ENCODE peak calls at places on chromosomes 16 and 17, in ten cellular contexts. One of them, this sample, is unnamed. For H3K4me1, the result is how much of the 10 kb centered on the place peaks cover.

GRCh38 chr17:15431201-15431600 is 36.2 kb downstream of the CDRT4 start:
- DNase-seq in GM23338: no peak
- DNase-seq in left ventricle myocardium inferior: no peak
- DNase-seq in naive thymus-derived CD4-positive, alpha-beta T cell: no peak
- DNase-seq in colonic mucosa: peak
- DNase-seq in heart right ventricle: no peak
- DNase-seq in GM23248: no peak
- DNase-seq in uterus: peak
- DNase-seq in PC-9: no peak
- DNase-seq in right atrium auricular region: peak
- DNase-seq in this sample: no peak

GRCh38 chr16:29198731-29199521 is 207.6 kb downstream of the NPIPB11 start:
- DNase-seq in left ventricle myocardium inferior: no peak
- DNase-seq in heart right ventricle: no peak
- DNase-seq in naive thymus-derived CD4-positive, alpha-beta T cell: no peak
- DNase-seq in PC-9: no peak
- DNase-seq in GM23248: peak
- DNase-seq in colonic mucosa: no peak
- DNase-seq in right atrium auricular region: peak
- DNase-seq in GM23338: no peak
- DNase-seq in uterus: peak
- DNase-seq in this sample: no peak

GRCh38 chr17:20997711-20998570 is 44.9 kb downstream of the USP22 start:
- DNase-seq in colonic mucosa: no peak
- DNase-seq in left ventricle myocardium inferior: no peak
- DNase-seq in PC-9: no peak
- DNase-seq in naive thymus-derived CD4-positive, alpha-beta T cell: no peak
- DNase-seq in heart right ventricle: no peak
- DNase-seq in GM23248: no peak
- DNase-seq in uterus: no peak
- DNase-seq in GM23338: peak
- DNase-seq in right atrium auricular region: no peak
- DNase-seq in this sample: no peak

GRCh38 chr16:53913082-53913870 is 209.3 kb downstream of the FTO start:
- DNase-seq in GM23248: peak
- DNase-seq in heart right ventricle: no peak
- DNase-seq in PC-9: no peak
- DNase-seq in right atrium auricular region: peak
- DNase-seq in uterus: peak
- DNase-seq in colonic mucosa: no peak
- DNase-seq in GM23338: no peak
- DNase-seq in naive thymus-derived CD4-positive, alpha-beta T cell: no peak
- DNase-seq in left ventricle myocardium inferior: no peak
- DNase-seq in this sample: no peak

GRCh38 chr17:59807892-59808509 is 84.7 kb downstream of the TUBD1 start:
- DNase-seq in naive thymus-derived CD4-positive, alpha-beta T cell: no peak
- DNase-seq in PC-9: no peak
- DNase-seq in left ventricle myocardium inferior: no peak
- DNase-seq in heart right ventricle: no peak
- DNase-seq in GM23248: peak
- DNase-seq in colonic mucosa: no peak
- DNase-seq in right atrium auricular region: no peak
- DNase-seq in GM23338: no peak
- DNase-seq in uterus: no peak
- DNase-seq in this sample: no peak

GRCh38 chr16:54533856-54534490 is 247.4 kb upstream of the IRX3 start:
- DNase-seq in heart right ventricle: no peak
- DNase-seq in left ventricle myocardium inferior: no peak
- DNase-seq in naive thymus-derived CD4-positive, alpha-beta T cell: no peak
- DNase-seq in uterus: no peak
- DNase-seq in GM23338: no peak
- DNase-seq in colonic mucosa: no peak
- DNase-seq in right atrium auricular region: no peak
- DNase-seq in GM23248: no peak
- DNase-seq in PC-9: no peak
- DNase-seq in this sample: no peak

GRCh38 chr16:83953796-83954576 is 946 bp downstream of the OSGIN1 start:
- DNase-seq in uterus: no peak
- DNase-seq in left ventricle myocardium inferior: no peak
- DNase-seq in GM23338: peak
- DNase-seq in colonic mucosa: peak
- DNase-seq in right atrium auricular region: no peak
- DNase-seq in naive thymus-derived CD4-positive, alpha-beta T cell: peak
- DNase-seq in GM23248: peak
- DNase-seq in heart right ventricle: no peak
- DNase-seq in PC-9: peak
- DNase-seq in this sample: no peak

GRCh38 chr17:5446786-5447185 is 7.8 kb upstream of the C1QBP start:
- DNase-seq in heart right ventricle: no peak
- DNase-seq in uterus: no peak
- DNase-seq in colonic mucosa: no peak
- DNase-seq in right atrium auricular region: no peak
- DNase-seq in GM23338: no peak
- DNase-seq in PC-9: no peak
- DNase-seq in naive thymus-derived CD4-positive, alpha-beta T cell: no peak
- DNase-seq in GM23248: no peak
- DNase-seq in left ventricle myocardium inferior: no peak
- DNase-seq in this sample: no peak

GRCh38 chr16:4376820-4377572 is 5.3 kb downstream of the VASN start:
- DNase-seq in colonic mucosa: no peak
- DNase-seq in left ventricle myocardium inferior: no peak
- DNase-seq in uterus: no peak
- DNase-seq in GM23338: no peak
- DNase-seq in GM23248: no peak
- DNase-seq in heart right ventricle: peak
- DNase-seq in PC-9: no peak
- DNase-seq in naive thymus-derived CD4-positive, alpha-beta T cell: no peak
- DNase-seq in right atrium auricular region: no peak
- DNase-seq in this sample: no peak

GRCh38 chr16:4377573-4378146 is 6.0 kb downstream of the VASN start:
- DNase-seq in uterus: no peak
- DNase-seq in right atrium auricular region: no peak
- DNase-seq in GM23248: peak
- DNase-seq in heart right ventricle: peak
- DNase-seq in GM23338: peak
- DNase-seq in colonic mucosa: no peak
- DNase-seq in left ventricle myocardium inferior: no peak
- DNase-seq in PC-9: no peak
- DNase-seq in naive thymus-derived CD4-positive, alpha-beta T cell: no peak
- DNase-seq in this sample: no peak

GRCh38 chr16:4373909-4374742 is 2.5 kb downstream of the VASN start:
- DNase-seq in right atrium auricular region: peak
- DNase-seq in GM23338: peak
- DNase-seq in uterus: peak
- DNase-seq in PC-9: peak
- DNase-seq in naive thymus-derived CD4-positive, alpha-beta T cell: no peak
- DNase-seq in colonic mucosa: peak
- DNase-seq in GM23248: peak
- DNase-seq in left ventricle myocardium inferior: peak
- DNase-seq in heart right ventricle: peak
- DNase-seq in this sample: peak

GRCh38 chr16:4376126-4376819 is 4.6 kb downstream of the VASN start:
- DNase-seq in right atrium auricular region: peak
- DNase-seq in GM23248: peak
- DNase-seq in naive thymus-derived CD4-positive, alpha-beta T cell: no peak
- DNase-seq in colonic mucosa: peak
- DNase-seq in heart right ventricle: peak
- DNase-seq in uterus: peak
- DNase-seq in PC-9: peak
- DNase-seq in left ventricle myocardium inferior: peak
- DNase-seq in GM23338: no peak
- DNase-seq in this sample: peak

GRCh38 chr16:4375717-4376116 is 4.1 kb downstream of the VASN start:
- DNase-seq in uterus: no peak
- DNase-seq in heart right ventricle: no peak
- DNase-seq in GM23248: peak
- DNase-seq in PC-9: peak
- DNase-seq in right atrium auricular region: no peak
- DNase-seq in colonic mucosa: no peak
- DNase-seq in left ventricle myocardium inferior: no peak
- DNase-seq in naive thymus-derived CD4-positive, alpha-beta T cell: no peak
- DNase-seq in GM23338: no peak
- DNase-seq in this sample: no peak
- H3K4me1 ChIP-seq in uterus: under half
- H3K4me1 ChIP-seq in heart right ventricle: half or more
- H3K4me1 ChIP-seq in GM23248: half or more
- H3K4me1 ChIP-seq in PC-9: half or more
- H3K4me1 ChIP-seq in right atrium auricular region: under half
- H3K4me1 ChIP-seq in colonic mucosa: under half
- H3K4me1 ChIP-seq in left ventricle myocardium inferior: half or more
- H3K4me1 ChIP-seq in naive thymus-derived CD4-positive, alpha-beta T cell: under half
- H3K4me1 ChIP-seq in GM23338: half or more
- H3K4me1 ChIP-seq in this sample: half or more

DNA sequence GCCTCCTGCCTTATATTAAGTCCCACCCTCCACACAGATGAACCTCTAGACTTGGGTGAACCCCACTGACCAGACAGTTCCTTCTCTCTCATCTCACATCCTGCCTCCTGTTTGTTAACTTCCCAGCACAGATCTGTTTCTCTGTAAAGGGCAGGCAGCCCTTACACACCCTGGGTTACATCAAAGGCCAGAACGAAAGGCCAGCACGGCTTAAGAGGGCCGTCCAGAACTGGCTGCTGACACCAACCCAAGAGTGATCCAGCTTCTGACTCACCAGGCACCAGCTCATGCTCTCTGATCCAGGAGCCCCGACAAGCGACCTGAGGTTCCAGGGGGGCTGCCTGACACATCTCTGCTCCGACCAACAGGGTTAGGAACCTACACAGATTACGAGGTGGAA is 86.9 kb downstream of the MRM3 start:
- DNase-seq in GM23338: no peak
- DNase-seq in colonic mucosa: peak
- DNase-seq in uterus: peak
- DNase-seq in naive thymus-derived CD4-positive, alpha-beta T cell: no peak
- DNase-seq in GM23248: peak
- DNase-seq in left ventricle myocardium inferior: peak
- DNase-seq in heart right ventricle: peak
- DNase-seq in PC-9: no peak
- DNase-seq in right atrium auricular region: peak
- DNase-seq in this sample: peak
- H3K27ac ChIP-seq in GM23338: no peak
- H3K27ac ChIP-seq in colonic mucosa: peak
- H3K27ac ChIP-seq in uterus: peak
- H3K27ac ChIP-seq in naive thymus-derived CD4-positive, alpha-beta T cell: no peak
- H3K27ac ChIP-seq in GM23248: peak
- H3K27ac ChIP-seq in left ventricle myocardium inferior: peak
- H3K27ac ChIP-seq in heart right ventricle: peak
- H3K27ac ChIP-seq in PC-9: no peak
- H3K27ac ChIP-seq in right atrium auricular region: peak
- H3K27ac ChIP-seq in this sample: peak

GRCh38 chr17:77393274-77393600 is 252.5 kb downstream of the SEC14L1 start:
- DNase-seq in heart right ventricle: no peak
- DNase-seq in uterus: no peak
- DNase-seq in PC-9: no peak
- DNase-seq in colonic mucosa: no peak
- DNase-seq in GM23248: peak
- DNase-seq in right atrium auricular region: no peak
- DNase-seq in left ventricle myocardium inferior: no peak
- DNase-seq in naive thymus-derived CD4-positive, alpha-beta T cell: no peak
- DNase-seq in GM23338: no peak
- DNase-seq in this sample: no peak

GRCh38 chr17:77390870-77391269 is 250.1 kb downstream of the SEC14L1 start:
- DNase-seq in right atrium auricular region: no peak
- DNase-seq in GM23338: no peak
- DNase-seq in colonic mucosa: no peak
- DNase-seq in heart right ventricle: no peak
- DNase-seq in left ventricle myocardium inferior: no peak
- DNase-seq in uterus: no peak
- DNase-seq in naive thymus-derived CD4-positive, alpha-beta T cell: no peak
- DNase-seq in PC-9: no peak
- DNase-seq in GM23248: no peak
- DNase-seq in this sample: no peak

GRCh38 chr17:77391668-77392375 is 251.1 kb downstream of the SEC14L1 start:
- DNase-seq in heart right ventricle: no peak
- DNase-seq in GM23338: peak
- DNase-seq in PC-9: peak
- DNase-seq in uterus: peak
- DNase-seq in naive thymus-derived CD4-positive, alpha-beta T cell: peak
- DNase-seq in GM23248: peak
- DNase-seq in right atrium auricular region: peak
- DNase-seq in colonic mucosa: peak
- DNase-seq in left ventricle myocardium inferior: peak
- DNase-seq in this sample: peak

GRCh38 chr17:77393867-77394539 is 253.2 kb downstream of the SEC14L1 start:
- DNase-seq in GM23248: no peak
- DNase-seq in naive thymus-derived CD4-positive, alpha-beta T cell: no peak
- DNase-seq in uterus: no peak
- DNase-seq in left ventricle myocardium inferior: no peak
- DNase-seq in PC-9: no peak
- DNase-seq in heart right ventricle: no peak
- DNase-seq in right atrium auricular region: no peak
- DNase-seq in colonic mucosa: no peak
- DNase-seq in GM23338: no peak
- DNase-seq in this sample: no peak

GRCh38 chr17:77392376-77393273 is 251.9 kb downstream of the SEC14L1 start:
- DNase-seq in GM23248: peak
- DNase-seq in GM23338: peak
- DNase-seq in right atrium auricular region: no peak
- DNase-seq in colonic mucosa: peak
- DNase-seq in PC-9: no peak
- DNase-seq in heart right ventricle: peak
- DNase-seq in naive thymus-derived CD4-positive, alpha-beta T cell: no peak
- DNase-seq in left ventricle myocardium inferior: peak
- DNase-seq in uterus: no peak
- DNase-seq in this sample: no peak
- H3K4me3 ChIP-seq in GM23248: peak
- H3K4me3 ChIP-seq in GM23338: peak
- H3K4me3 ChIP-seq in right atrium auricular region: no peak
- H3K4me3 ChIP-seq in colonic mucosa: no peak
- H3K4me3 ChIP-seq in PC-9: no peak
- H3K4me3 ChIP-seq in heart right ventricle: no peak
- H3K4me3 ChIP-seq in naive thymus-derived CD4-positive, alpha-beta T cell: peak
- H3K4me3 ChIP-seq in left ventricle myocardium inferior: peak
- H3K4me3 ChIP-seq in uterus: no peak
- H3K4me3 ChIP-seq in this sample: peak

DNA sequence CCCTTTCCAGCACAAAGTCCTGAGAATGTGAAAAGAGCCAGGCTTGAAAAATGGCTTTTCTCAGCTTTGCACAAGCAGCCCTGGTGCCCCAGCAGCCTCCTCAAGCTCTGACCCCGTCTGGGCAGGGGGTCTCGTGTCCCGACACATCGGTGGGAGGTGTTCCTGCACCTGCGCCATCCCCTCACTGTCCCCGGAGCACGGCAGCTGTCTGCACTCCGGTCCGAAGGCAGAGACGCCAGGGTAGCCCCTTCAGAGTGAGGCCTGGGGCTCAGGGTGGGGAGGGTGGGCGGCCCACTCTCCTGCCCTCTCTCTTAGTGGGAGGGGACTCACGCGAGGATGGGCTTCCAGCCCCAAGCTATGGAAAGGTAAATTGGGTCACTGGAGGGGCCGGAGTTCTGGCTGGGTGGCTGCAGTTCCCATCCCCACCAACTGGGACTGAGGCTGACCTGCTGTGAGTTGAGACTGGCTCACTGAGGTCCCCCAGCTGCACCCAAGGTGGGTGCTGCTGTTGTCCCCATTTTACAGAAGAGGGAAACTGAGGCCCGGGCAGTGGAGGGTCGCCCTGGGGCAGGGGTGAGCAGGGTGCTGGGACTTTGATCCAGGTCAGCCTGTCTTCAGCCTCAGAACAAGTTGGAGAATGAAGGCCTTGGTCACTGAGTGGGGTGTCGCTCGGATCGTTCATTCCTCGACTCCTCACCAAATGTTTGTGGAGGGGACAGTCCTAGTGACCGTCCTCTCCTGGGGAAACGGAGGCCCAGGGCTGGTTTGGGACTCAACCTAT is 2.3 kb upstream of the BAIAP3 start:
- DNase-seq in right atrium auricular region: no peak
- DNase-seq in left ventricle myocardium inferior: no peak
- DNase-seq in PC-9: no peak
- DNase-seq in GM23248: no peak
- DNase-seq in colonic mucosa: no peak
- DNase-seq in heart right ventricle: no peak
- DNase-seq in uterus: no peak
- DNase-seq in GM23338: no peak
- DNase-seq in naive thymus-derived CD4-positive, alpha-beta T cell: no peak
- DNase-seq in this sample: no peak
- H3K4me1 ChIP-seq in right atrium auricular region: under half
- H3K4me1 ChIP-seq in left ventricle myocardium inferior: half or more
- H3K4me1 ChIP-seq in PC-9: under half
- H3K4me1 ChIP-seq in GM23248: under half
- H3K4me1 ChIP-seq in colonic mucosa: under half
- H3K4me1 ChIP-seq in heart right ventricle: under half
- H3K4me1 ChIP-seq in uterus: under half
- H3K4me1 ChIP-seq in GM23338: under half
- H3K4me1 ChIP-seq in naive thymus-derived CD4-positive, alpha-beta T cell: under half
- H3K4me1 ChIP-seq in this sample: under half